ENCODE peak calls at places on chromosome 1, in six cellular contexts. U is neural progenitor cell; X is tibial artery; S is amygdala; R is effector memory CD8-positive, alpha-beta T cell; H is KG1. M is an unnamed sample.

GRCh38 chr1:156097499-156098178 is 15.4 kb upstream of the MEX3A start:
- DNase-seq in U (no peak), X (no peak), S (no peak), R (no peak), H (no peak), M (no peak)

GRCh38 chr1:65773391-65773790 is 19.3 kb upstream of the PDE4B start:
- DNase-seq in U (no peak), X (no peak), S (no peak), R (no peak), H (no peak), M (no peak)

GRCh38 chr1:34166191-34167090 is 1.4 kb upstream of the CSMD2 start:
- DNase-seq in U (peak), X (no peak), S (peak), R (no peak), H (no peak), M (no peak)

GRCh38 chr1:32774950-32775634 is 42.1 kb downstream of the YARS1 start:
- DNase-seq in U (no peak), X (no peak), S (no peak), R (no peak), H (no peak), M (no peak)

GRCh38 chr1:212916395-212917133 is 33.8 kb upstream of the VASH2 start:
- DNase-seq in U (peak), X (no peak), S (peak), R (no peak), H (no peak), M (no peak)

GRCh38 chr1:151012684-151013471 is 4.6 kb downstream of the PRUNE1 start:
- DNase-seq in U (no peak), X (no peak), S (no peak), R (no peak), H (no peak), M (no peak)

GRCh38 chr1:155176544-155177071 is 3.0 kb downstream of the TRIM46 start:
- DNase-seq in U (peak), X (peak), S (peak), R (peak), H (peak), M (peak)

GRCh38 chr1:234617986-234618725 is 8.2 kb upstream of the IRF2BP2 start:
- DNase-seq in U (peak), X (no peak), S (no peak), R (no peak), H (no peak), M (no peak)

GRCh38 chr1:241591317-241591716 is 48.9 kb downstream of the CHML start:
- DNase-seq in U (no peak), X (no peak), S (no peak), R (no peak), H (no peak), M (no peak)

M was measured in NK-92 treated with Interleukin-12 subunit alpha and Interleukin-12 subunit beta, amount 100 ng/mL, for 24 hours.